ENCODE peak calls at places on chromosomes 7 and 10, in six cellular contexts. N is GOT3; V is HT-29; T is stimulated activated naive CD8-positive, alpha-beta T cell treated with anti-CD3 and anti-CD28 coated beads, Interleukin-15, Interleukin-2, amounts not matched to agents 100 U/mL and 50 U/mL, for 24 hours; L is AG10803; S is naive B cell. F is an unnamed sample.

GRCh38 chr7:150585199-150585598 is 18.0 kb downstream of the GIMAP4 start:
- DNase-seq in N (no peak), V (no peak), T (no peak), L (no peak), S (no peak), F (no peak)

GRCh38 chr10:97991875-97992274 is 38.5 kb downstream of the CRTAC1 start:
- DNase-seq in N (no peak), V (peak), T (no peak), L (peak), S (no peak), F (no peak)

GRCh38 chr10:50367732-50368131 is 116.4 kb upstream of the ASAH2 start:
- DNase-seq in N (no peak), V (peak), T (no peak), L (peak), S (no peak), F (peak)

GRCh38 chr10:2680802-2681201 is 386.5 kb upstream of the PFKP start:
- DNase-seq in N (no peak), V (no peak), T (no peak), L (no peak), S (no peak), F (no peak)

GRCh38 chr10:8778713-8779112 is 724.2 kb downstream of the GATA3 start:
- DNase-seq in N (no peak), V (no peak), T (peak), L (no peak), S (no peak), F (no peak)

GRCh38 chr10:110679633-110680472 is 35.7 kb downstream of the RBM20 start:
- DNase-seq in N (no peak), V (no peak), T (no peak), L (no peak), S (no peak), F (no peak)

GRCh38 chr10:99619090-99619800 is 994 bp downstream of the SLC25A28 start:
- DNase-seq in N (no peak), V (peak), T (no peak), L (peak), S (peak), F (no peak)

GRCh38 chr10:76998451-76998850 is 639.2 kb downstream of the KCNMA1 start:
- DNase-seq in N (no peak), V (no peak), T (no peak), L (no peak), S (no peak), F (peak)

F was measured in fibroblast of gingiva.